ENCODE peak calls at places on chromosomes 7 and 10, in nine cellular contexts. T is NT2/D1; G is HFF-Myc; Q is CD8-positive, alpha-beta T cell; P is DND-41; M is lower lobe of right lung; L is sigmoid colon; Y is skeletal muscle cell; E is AG04450. W is an unnamed sample.

GRCh38 chr10:31153692-31154091 is 122.0 kb upstream of the ZNF438 start:
- DNase-seq in T (no peak), G (no peak), Q (no peak), P (no peak), M (no peak), L (no peak), Y (no peak), E (no peak), W (no peak)

GRCh38 chr10:86017841-86018734 is 348.5 kb downstream of the GRID1 start:
- DNase-seq in T (no peak), G (no peak), Q (no peak), P (peak), M (peak), L (no peak), Y (no peak), E (no peak), W (peak)

GRCh38 chr10:8183241-8183704 is 128.8 kb downstream of the GATA3 start:
- DNase-seq in T (no peak), G (no peak), Q (peak), P (no peak), M (no peak), L (no peak), Y (no peak), E (no peak), W (no peak)

GRCh38 chr7:76303057-76303828 is 770 bp downstream of the HSPB1 start:
- DNase-seq in T (peak), G (peak), Q (peak), P (peak), M (peak), L (peak), Y (peak), E (peak), W (peak)

GRCh38 chr7:117010375-117011133 is 57.3 kb downstream of the ST7 start:
- DNase-seq in T (no peak), G (no peak), Q (no peak), P (no peak), M (no peak), L (no peak), Y (no peak), E (no peak), W (no peak)

GRCh38 chr7:92158660-92159575 is 20.0 kb downstream of the LRRD1 start:
- DNase-seq in T (no peak), G (no peak), Q (no peak), P (no peak), M (no peak), L (no peak), Y (peak), E (peak), W (no peak)

GRCh38 chr10:121732676-121733445 is 134.6 kb upstream of the FGFR2 start:
- DNase-seq in T (peak), G (no peak), Q (no peak), P (no peak), M (no peak), L (no peak), Y (no peak), E (no peak), W (no peak)

GRCh38 chr10:36336315-36336714 is 694.2 kb upstream of the FZD8 start:
- DNase-seq in T (no peak), G (no peak), Q (no peak), P (no peak), M (no peak), L (no peak), Y (no peak), E (peak), W (no peak)

GRCh38 chr7:101804087-101804631 is 13.3 kb upstream of the CUX1 start:
- DNase-seq in T (peak), G (no peak), Q (peak), P (peak), M (no peak), L (no peak), Y (no peak), E (no peak), W (no peak)

GRCh38 chr7:123126691-123127090 is 73.1 kb downstream of the SLC13A1 start:
- DNase-seq in T (no peak), G (no peak), Q (no peak), P (no peak), M (no peak), L (no peak), Y (no peak), E (no peak), W (no peak)

GRCh38 chr10:103720328-103720963 is 134.9 kb downstream of the SH3PXD2A start:
- DNase-seq in T (no peak), G (no peak), Q (no peak), P (no peak), M (no peak), L (no peak), Y (no peak), E (no peak), W (no peak)

GRCh38 chr7:80666376-80666775 is 27.9 kb downstream of the CD36 start:
- DNase-seq in T (no peak), G (no peak), Q (no peak), P (no peak), M (no peak), L (no peak), Y (no peak), E (no peak), W (no peak)

GRCh38 chr10:93384006-93384405 is 98.1 kb downstream of the MYOF start:
- DNase-seq in T (no peak), G (no peak), Q (no peak), P (no peak), M (no peak), L (no peak), Y (no peak), E (no peak), W (no peak)

GRCh38 chr7:45912972-45913371 is 8.1 kb downstream of the IGFBP3 start:
- DNase-seq in T (no peak), G (no peak), Q (no peak), P (no peak), M (no peak), L (no peak), Y (no peak), E (no peak), W (no peak)

GRCh38 chr7:27424231-27424630 is 181.6 kb downstream of the EVX1 start:
- DNase-seq in T (no peak), G (no peak), Q (no peak), P (no peak), M (no peak), L (no peak), Y (no peak), E (no peak), W (no peak)

GRCh38 chr10:78889536-78890063 is 179.2 kb upstream of the ZMIZ1 start:
- DNase-seq in T (no peak), G (no peak), Q (no peak), P (no peak), M (no peak), L (no peak), Y (no peak), E (no peak), W (no peak)

GRCh38 chr10:30625110-30625509 is 4.4 kb downstream of the LYZL2 start:
- DNase-seq in T (no peak), G (no peak), Q (no peak), P (no peak), M (no peak), L (no peak), Y (no peak), E (no peak), W (no peak)

GRCh38 chr10:15829495-15829894 is 30.8 kb downstream of the MINDY3 start:
- DNase-seq in T (no peak), G (no peak), Q (no peak), P (no peak), M (no peak), L (no peak), Y (no peak), E (no peak), W (no peak)

GRCh38 chr7:141358376-141358775 is 192.8 kb upstream of the AGK start:
- DNase-seq in T (no peak), G (no peak), Q (no peak), P (no peak), M (no peak), L (no peak), Y (no peak), E (no peak), W (no peak)

GRCh38 chr10:48821111-48821510 is 118.5 kb downstream of the LRRC18 start:
- DNase-seq in T (no peak), G (no peak), Q (no peak), P (no peak), M (no peak), L (no peak), Y (no peak), E (no peak), W (no peak)

GRCh38 chr7:41187322-41187721 is 515.6 kb downstream of the INHBA start:
- DNase-seq in T (no peak), G (no peak), Q (no peak), P (no peak), M (no peak), L (no peak), Y (no peak), E (no peak), W (no peak)

GRCh38 chr10:7195118-7195517 is 215.7 kb downstream of the SFMBT2 start:
- DNase-seq in T (no peak), G (no peak), Q (no peak), P (no peak), M (no peak), L (no peak), Y (no peak), E (no peak), W (no peak)

GRCh38 chr7:155662343-155663043 is 18.0 kb downstream of the RBM33 start:
- DNase-seq in T (no peak), G (no peak), Q (no peak), P (no peak), M (no peak), L (no peak), Y (no peak), E (no peak), W (no peak)

GRCh38 chr7:71237945-71238344 is 106.0 kb downstream of the GALNT17 start:
- DNase-seq in T (peak), G (no peak), Q (no peak), P (no peak), M (no peak), L (peak), Y (no peak), E (no peak), W (no peak)

GRCh38 chr7:130351664-130352015 is 7.0 kb downstream of the CPA5 start:
- DNase-seq in T (no peak), G (no peak), Q (no peak), P (no peak), M (no peak), L (no peak), Y (no peak), E (no peak), W (no peak)
- H3K4me3 ChIP-seq in T (no peak), G (no peak), Q (no peak), P (no peak), M (no peak), L (no peak), Y (no peak), E (no peak), W (no peak)

GRCh38 chr7:132063800-132064199 is 507.4 kb upstream of the PODXL start:
- DNase-seq in T (no peak), G (no peak), Q (no peak), P (no peak), M (no peak), L (no peak), Y (no peak), E (no peak), W (no peak)

GRCh38 chr7:132061931-132062330 is 505.5 kb upstream of the PODXL start:
- DNase-seq in T (no peak), G (no peak), Q (no peak), P (no peak), M (no peak), L (no peak), Y (peak), E (no peak), W (no peak)

GRCh38 chr7:132066776-132067175 is 509.5 kb downstream of the PLXNA4 start:
- DNase-seq in T (no peak), G (no peak), Q (no peak), P (no peak), M (no peak), L (no peak), Y (peak), E (no peak), W (no peak)

GRCh38 chr7:132065973-132066611 is 509.7 kb upstream of the PODXL start:
- DNase-seq in T (no peak), G (no peak), Q (no peak), P (no peak), M (no peak), L (no peak), Y (no peak), E (no peak), W (no peak)

GRCh38 chr7:132065193-132065972 is 509.0 kb upstream of the PODXL start:
- DNase-seq in T (peak), G (peak), Q (no peak), P (no peak), M (no peak), L (peak), Y (peak), E (peak), W (no peak)
- H3K4me3 ChIP-seq in T (no peak), G (no peak), Q (no peak), P (no peak), M (no peak), L (no peak), Y (no peak), E (no peak), W (no peak)

GRCh38 chr7:138665249-138665648 is 35.9 kb downstream of the SVOPL start:
- DNase-seq in T (no peak), G (no peak), Q (no peak), P (no peak), M (no peak), L (no peak), Y (no peak), E (no peak), W (no peak)
- H3K4me3 ChIP-seq in T (no peak), G (no peak), Q (no peak), P (no peak), M (no peak), L (no peak), Y (no peak), E (no peak), W (no peak)

GRCh38 chr10:101132636-101133473 is 1.8 kb downstream of the TLX1 start:
- DNase-seq in T (no peak), G (no peak), Q (no peak), P (no peak), M (no peak), L (peak), Y (no peak), E (no peak), W (no peak)

GRCh38 chr10:101135151-101136006 is 4.3 kb downstream of the TLX1 start:
- DNase-seq in T (no peak), G (no peak), Q (no peak), P (no peak), M (no peak), L (peak), Y (no peak), E (no peak), W (no peak)

GRCh38 chr10:101131962-101132635 is 999 bp downstream of the TLX1 start:
- DNase-seq in T (no peak), G (no peak), Q (no peak), P (no peak), M (no peak), L (no peak), Y (no peak), E (no peak), W (no peak)

GRCh38 chr10:101134299-101135127 is 3.4 kb downstream of the TLX1 start:
- DNase-seq in T (no peak), G (no peak), Q (no peak), P (no peak), M (no peak), L (peak), Y (no peak), E (no peak), W (no peak)

DNA sequence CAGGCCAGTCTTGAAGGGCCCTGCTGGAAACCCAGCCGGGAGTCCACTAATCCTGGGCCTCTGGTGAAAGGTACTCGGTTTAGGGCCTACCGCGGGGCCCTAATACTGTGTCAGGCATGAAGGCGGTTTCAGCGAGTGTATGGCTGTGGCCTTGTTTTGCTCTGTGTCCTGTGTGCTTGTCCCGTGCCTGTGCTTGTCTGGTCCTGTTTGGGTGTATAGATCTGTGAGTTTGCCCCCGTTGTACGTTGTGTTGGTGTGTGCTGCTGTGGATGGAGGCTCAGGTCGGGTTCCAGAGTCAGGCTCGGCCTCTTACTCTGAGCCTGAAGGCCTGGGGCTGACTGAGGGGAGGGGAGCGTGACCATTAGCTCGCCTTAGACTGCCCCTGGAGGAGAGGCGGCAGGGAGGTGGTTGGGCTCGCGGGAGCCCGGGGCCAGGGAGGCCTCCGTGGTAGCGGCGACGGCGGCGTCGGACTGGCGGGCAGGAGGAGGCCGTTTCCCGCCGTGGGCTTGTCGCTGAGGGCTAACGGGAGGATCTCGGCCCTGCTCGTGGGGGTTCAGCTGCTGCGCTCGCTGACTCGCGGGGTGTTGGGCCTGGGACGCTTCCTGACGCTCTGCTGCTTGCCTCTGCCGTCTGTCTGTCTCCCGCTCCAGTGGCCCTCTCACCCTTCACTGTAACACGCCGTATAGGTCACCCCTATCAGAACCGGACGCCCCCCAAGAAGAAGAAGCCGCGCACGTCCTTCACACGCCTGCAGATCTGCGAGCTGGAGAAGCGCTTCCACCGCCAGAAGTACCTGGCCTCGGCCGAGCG is 2.6 kb downstream of the TLX1 start:
- DNase-seq in T (no peak), G (no peak), Q (no peak), P (no peak), M (no peak), L (no peak), Y (no peak), E (no peak), W (no peak)
- H3K4me3 ChIP-seq in T (peak), G (no peak), Q (no peak), P (no peak), M (no peak), L (no peak), Y (no peak), E (no peak), W (no peak)

GRCh38 chr10:113857210-113857609 is 2.7 kb downstream of the NHLRC2 start:
- DNase-seq in T (no peak), G (no peak), Q (no peak), P (no peak), M (no peak), L (no peak), Y (no peak), E (no peak), W (no peak)
- H3K4me3 ChIP-seq in T (no peak), G (peak), Q (no peak), P (no peak), M (no peak), L (no peak), Y (no peak), E (no peak), W (no peak)